ENCODE peak calls at places on chromosomes 16 and 17, in four cellular contexts. Y is transverse colon, X is hypothalamus, P is HT-29. K is an unnamed sample.

GRCh38 chr17:36647598-36647997 is 46.2 kb downstream of the MRM1 start:
- DNase-seq in Y (no peak), X (no peak), P (no peak), K (no peak)

GRCh38 chr17:61467416-61468262 is 15.4 kb downstream of the TBX4 start:
- DNase-seq in Y (peak; percentile 32), X (no peak), P (peak; percentile 63), K (no peak)

GRCh38 chr17:49438439-49438861 is 23.8 kb upstream of the PHB1 start:
- DNase-seq in Y (no peak), X (no peak), P (no peak), K (no peak)

GRCh38 chr16:27222499-27223225 is 19.3 kb downstream of the KDM8 start:
- DNase-seq in Y (peak; percentile 29), X (no peak), P (no peak), K (no peak)

GRCh38 chr17:1796800-1797199 is 32.9 kb downstream of the SMYD4 start:
- DNase-seq in Y (no peak), X (no peak), P (no peak), K (no peak)

GRCh38 chr16:70589998-70590471 is 56.3 kb upstream of the IL34 start:
- DNase-seq in Y (no peak), X (no peak), P (no peak), K (no peak)

GRCh38 chr17:30450125-30451027 is 26.8 kb upstream of the GOSR1 start:
- DNase-seq in Y (no peak), X (no peak), P (peak; percentile 15), K (no peak)

GRCh38 chr17:45222273-45222993 is 748 bp downstream of the FMNL1 start:
- DNase-seq in Y (no peak), X (no peak), P (no peak), K (no peak)

GRCh38 chr16:84243732-84244131 is 3.9 kb upstream of the KCNG4 start:
- DNase-seq in Y (no peak), X (no peak), P (no peak), K (no peak)

GRCh38 chr17:29127840-29128239 is 52.4 kb downstream of the MYO18A start:
- DNase-seq in Y (no peak), X (no peak), P (no peak), K (no peak)

GRCh38 chr16:72999541-73000019 is 48.3 kb downstream of the ZFHX3 start:
- DNase-seq in Y (no peak), X (no peak), P (no peak), K (no peak)

GRCh38 chr16:60452646-60453045 is 1583.6 kb downstream of the CDH8 start:
- DNase-seq in Y (no peak), X (no peak), P (no peak), K (no peak)

GRCh38 chr17:56653877-56654276 is 60.4 kb downstream of the NOG start:
- DNase-seq in Y (no peak), X (no peak), P (peak; percentile 40), K (no peak)

GRCh38 chr16:10080031-10080772 is 102.0 kb downstream of the GRIN2A start:
- DNase-seq in Y (no peak), X (peak; percentile 8), P (peak; percentile 6), K (no peak)

GRCh38 chr16:6897910-6898475 is 434.7 kb upstream of the RBFOX1 start:
- DNase-seq in Y (no peak), X (no peak), P (no peak), K (no peak)

GRCh38 chr17:42659079-42659931 is at the start of gene TUBG2:
- DNase-seq in Y (peak; percentile 88), X (peak; percentile 61), P (peak; percentile 86), K (no peak)

GRCh38 chr17:60819447-60820130 is 141.9 kb downstream of the BCAS3 start:
- DNase-seq in Y (no peak), X (no peak), P (no peak), K (no peak)

GRCh38 chr16:28925386-28926228 is 569 bp upstream of the RABEP2 start:
- DNase-seq in Y (peak; percentile 76), X (peak; percentile 41), P (no peak), K (peak; percentile 71)

GRCh38 chr17:50946223-50946890 is 80.2 kb upstream of the TOB1 start:
- DNase-seq in Y (peak; percentile 38), X (no peak), P (no peak), K (no peak)

K was measured in KG1.